ENCODE peak calls at places on chromosome 21, in four cellular contexts. One of them, this sample, is unnamed.

GRCh38 chr21:34704119-34704518 is 35.3 kb downstream of the CLIC6 start:
- DNase-seq in HTR-8/SVneo: no peak
- DNase-seq in H7: no peak
- DNase-seq in effector memory CD8-positive, alpha-beta T cell: no peak
- DNase-seq in this sample: peak

GRCh38 chr21:45639206-45640000 is 4.1 kb upstream of the PCBP3 start:
- DNase-seq in HTR-8/SVneo: no peak
- DNase-seq in H7: no peak
- DNase-seq in effector memory CD8-positive, alpha-beta T cell: no peak
- DNase-seq in this sample: peak

GRCh38 chr21:45110873-45111624 is 36.7 kb downstream of the ADARB1 start:
- DNase-seq in HTR-8/SVneo: no peak
- DNase-seq in H7: no peak
- DNase-seq in effector memory CD8-positive, alpha-beta T cell: no peak
- DNase-seq in this sample: no peak

GRCh38 chr21:33762798-33763572 is 120.7 kb downstream of the ITSN1 start:
- DNase-seq in HTR-8/SVneo: peak
- DNase-seq in H7: no peak
- DNase-seq in effector memory CD8-positive, alpha-beta T cell: no peak
- DNase-seq in this sample: no peak

GRCh38 chr21:33578214-33578613 is 10.3 kb downstream of the DONSON start:
- DNase-seq in HTR-8/SVneo: no peak
- DNase-seq in H7: no peak
- DNase-seq in effector memory CD8-positive, alpha-beta T cell: no peak
- DNase-seq in this sample: no peak

GRCh38 chr21:32330784-32331311 is 32.2 kb downstream of the MRAP start:
- DNase-seq in HTR-8/SVneo: no peak
- DNase-seq in H7: no peak
- DNase-seq in effector memory CD8-positive, alpha-beta T cell: no peak
- DNase-seq in this sample: no peak

GRCh38 chr21:43645414-43645891 is 13.8 kb downstream of the HSF2BP start:
- DNase-seq in HTR-8/SVneo: peak
- DNase-seq in H7: peak
- DNase-seq in effector memory CD8-positive, alpha-beta T cell: no peak
- DNase-seq in this sample: peak

GRCh38 chr21:37463083-37463780 is 96.7 kb downstream of the DYRK1A start:
- DNase-seq in HTR-8/SVneo: peak
- DNase-seq in H7: no peak
- DNase-seq in effector memory CD8-positive, alpha-beta T cell: no peak
- DNase-seq in this sample: no peak

GRCh38 chr21:14356771-14357170 is 26.2 kb downstream of the HSPA13 start:
- DNase-seq in HTR-8/SVneo: no peak
- DNase-seq in H7: no peak
- DNase-seq in effector memory CD8-positive, alpha-beta T cell: no peak
- DNase-seq in this sample: no peak

GRCh38 chr21:46425566-46425965 is 33.1 kb upstream of the DIP2A start:
- DNase-seq in HTR-8/SVneo: no peak
- DNase-seq in H7: peak
- DNase-seq in effector memory CD8-positive, alpha-beta T cell: peak
- DNase-seq in this sample: no peak

GRCh38 chr21:27570306-27570868 is 603.5 kb upstream of the ADAMTS5 start:
- DNase-seq in HTR-8/SVneo: peak
- DNase-seq in H7: no peak
- DNase-seq in effector memory CD8-positive, alpha-beta T cell: no peak
- DNase-seq in this sample: no peak

GRCh38 chr21:44535963-44536362 is 4.0 kb downstream of the KRTAP10-1 start:
- DNase-seq in HTR-8/SVneo: no peak
- DNase-seq in H7: peak
- DNase-seq in effector memory CD8-positive, alpha-beta T cell: no peak
- DNase-seq in this sample: peak

GRCh38 chr21:38596264-38597042 is 98.2 kb upstream of the ERG start:
- DNase-seq in HTR-8/SVneo: no peak
- DNase-seq in H7: no peak
- DNase-seq in effector memory CD8-positive, alpha-beta T cell: no peak
- DNase-seq in this sample: no peak

GRCh38 chr21:20301395-20301794 is 696.8 kb upstream of the NCAM2 start:
- DNase-seq in HTR-8/SVneo: no peak
- DNase-seq in H7: no peak
- DNase-seq in effector memory CD8-positive, alpha-beta T cell: no peak
- DNase-seq in this sample: no peak

GRCh38 chr21:36388835-36389234 is 3.6 kb downstream of the CHAF1B start:
- DNase-seq in HTR-8/SVneo: peak
- DNase-seq in H7: peak
- DNase-seq in effector memory CD8-positive, alpha-beta T cell: no peak
- DNase-seq in this sample: peak

GRCh38 chr21:40334159-40334558 is 466.9 kb downstream of the PCP4 start:
- DNase-seq in HTR-8/SVneo: no peak
- DNase-seq in H7: no peak
- DNase-seq in effector memory CD8-positive, alpha-beta T cell: no peak
- DNase-seq in this sample: no peak

GRCh38 chr21:44686000-44686781 is 4.2 kb upstream of the KRTAP12-1 start:
- DNase-seq in HTR-8/SVneo: no peak
- DNase-seq in H7: peak
- DNase-seq in effector memory CD8-positive, alpha-beta T cell: no peak
- DNase-seq in this sample: no peak

GRCh38 chr21:25370311-25370744 is 237.0 kb downstream of the MRPL39 start:
- DNase-seq in HTR-8/SVneo: peak
- DNase-seq in H7: no peak
- DNase-seq in effector memory CD8-positive, alpha-beta T cell: no peak
- DNase-seq in this sample: peak

GRCh38 chr21:42830456-42831455 is 48.6 kb downstream of the WDR4 start:
- DNase-seq in HTR-8/SVneo: no peak
- DNase-seq in H7: no peak
- DNase-seq in effector memory CD8-positive, alpha-beta T cell: no peak
- DNase-seq in this sample: peak

GRCh38 chr21:44065428-44065827 is 41.8 kb upstream of the PWP2 start:
- DNase-seq in HTR-8/SVneo: no peak
- DNase-seq in H7: no peak
- DNase-seq in effector memory CD8-positive, alpha-beta T cell: peak
- DNase-seq in this sample: no peak

This sample was measured in islet precursor cell.